ENCODE peak calls at places on chromosomes 13 and 19, in nine cellular contexts. One of them, this sample, is unnamed.

GRCh38 chr19:10269333-10270179 is 1.4 kb upstream of the ICAM1 start:
- DNase-seq in activated naive CD8-positive, alpha-beta T cell treated with anti-CD3 and anti-CD28 coated beads for 36 hours: peak; percentile 88
- DNase-seq in skeletal muscle cell: no peak
- DNase-seq in fibroblast of mammary gland: peak; percentile 64
- DNase-seq in stimulated activated CD4-positive, alpha-beta T cell treated with anti-CD3 and anti-CD28 coated beads, Interleukin-15, amount 100 ng/mL, for 24 hours: peak; percentile 92
- DNase-seq in germinal center: peak; percentile 80
- DNase-seq in stimulated activated naive CD4-positive, alpha-beta T cell treated with Interleukin-2 at 50 U/mL for 16 hours: peak; percentile 80
- DNase-seq in anterior cingulate cortex: peak; percentile 5
- DNase-seq in stimulated activated CD8-positive, alpha-beta memory T cell treated with anti-CD3 and anti-CD28 coated beads, Interleukin-4, amount 100 ng/mL, for 1 hour: peak; percentile 82
- DNase-seq in this sample: peak; percentile 94

GRCh38 chr19:10625003-10625761 is at the start of gene SLC44A2:
- DNase-seq in stimulated activated CD8-positive, alpha-beta memory T cell treated with anti-CD3 and anti-CD28 coated beads, Interleukin-4, amount 100 ng/mL, for 1 hour: no peak
- DNase-seq in anterior cingulate cortex: peak; percentile 52
- DNase-seq in stimulated activated CD4-positive, alpha-beta T cell treated with anti-CD3 and anti-CD28 coated beads, Interleukin-15, amount 100 ng/mL, for 24 hours: no peak
- DNase-seq in germinal center: no peak
- DNase-seq in skeletal muscle cell: no peak
- DNase-seq in stimulated activated naive CD4-positive, alpha-beta T cell treated with Interleukin-2 at 50 U/mL for 16 hours: no peak
- DNase-seq in activated naive CD8-positive, alpha-beta T cell treated with anti-CD3 and anti-CD28 coated beads for 36 hours: no peak
- DNase-seq in fibroblast of mammary gland: peak; percentile 36
- DNase-seq in this sample: peak; percentile 87

GRCh38 chr19:18401580-18402112 is 4.2 kb upstream of the LRRC25 start:
- DNase-seq in skeletal muscle cell: peak; percentile 30
- DNase-seq in fibroblast of mammary gland: peak; percentile 71
- DNase-seq in stimulated activated CD8-positive, alpha-beta memory T cell treated with anti-CD3 and anti-CD28 coated beads, Interleukin-4, amount 100 ng/mL, for 1 hour: no peak
- DNase-seq in stimulated activated CD4-positive, alpha-beta T cell treated with anti-CD3 and anti-CD28 coated beads, Interleukin-15, amount 100 ng/mL, for 24 hours: no peak
- DNase-seq in germinal center: peak; percentile 74
- DNase-seq in anterior cingulate cortex: no peak
- DNase-seq in activated naive CD8-positive, alpha-beta T cell treated with anti-CD3 and anti-CD28 coated beads for 36 hours: no peak
- DNase-seq in stimulated activated naive CD4-positive, alpha-beta T cell treated with Interleukin-2 at 50 U/mL for 16 hours: no peak
- DNase-seq in this sample: peak; percentile 82

GRCh38 chr19:980133-980998 is 3.8 kb upstream of the WDR18 start:
- DNase-seq in stimulated activated CD4-positive, alpha-beta T cell treated with anti-CD3 and anti-CD28 coated beads, Interleukin-15, amount 100 ng/mL, for 24 hours: no peak
- DNase-seq in stimulated activated CD8-positive, alpha-beta memory T cell treated with anti-CD3 and anti-CD28 coated beads, Interleukin-4, amount 100 ng/mL, for 1 hour: no peak
- DNase-seq in fibroblast of mammary gland: peak; percentile 24
- DNase-seq in stimulated activated naive CD4-positive, alpha-beta T cell treated with Interleukin-2 at 50 U/mL for 16 hours: no peak
- DNase-seq in anterior cingulate cortex: no peak
- DNase-seq in germinal center: no peak
- DNase-seq in activated naive CD8-positive, alpha-beta T cell treated with anti-CD3 and anti-CD28 coated beads for 36 hours: no peak
- DNase-seq in skeletal muscle cell: no peak
- DNase-seq in this sample: no peak

GRCh38 chr19:35710784-35711723 is 6.7 kb downstream of the ZBTB32 start:
- DNase-seq in stimulated activated CD8-positive, alpha-beta memory T cell treated with anti-CD3 and anti-CD28 coated beads, Interleukin-4, amount 100 ng/mL, for 1 hour: no peak
- DNase-seq in fibroblast of mammary gland: peak; percentile 13
- DNase-seq in germinal center: peak; percentile 64
- DNase-seq in anterior cingulate cortex: no peak
- DNase-seq in activated naive CD8-positive, alpha-beta T cell treated with anti-CD3 and anti-CD28 coated beads for 36 hours: peak; percentile 84
- DNase-seq in stimulated activated CD4-positive, alpha-beta T cell treated with anti-CD3 and anti-CD28 coated beads, Interleukin-15, amount 100 ng/mL, for 24 hours: peak; percentile 83
- DNase-seq in stimulated activated naive CD4-positive, alpha-beta T cell treated with Interleukin-2 at 50 U/mL for 16 hours: peak; percentile 59
- DNase-seq in skeletal muscle cell: no peak
- DNase-seq in this sample: no peak

GRCh38 chr19:50486823-50487515 is 10.3 kb upstream of the GARIN5A start:
- DNase-seq in anterior cingulate cortex: no peak
- DNase-seq in fibroblast of mammary gland: peak; percentile 65
- DNase-seq in activated naive CD8-positive, alpha-beta T cell treated with anti-CD3 and anti-CD28 coated beads for 36 hours: peak; percentile 57
- DNase-seq in stimulated activated naive CD4-positive, alpha-beta T cell treated with Interleukin-2 at 50 U/mL for 16 hours: peak; percentile 14
- DNase-seq in skeletal muscle cell: no peak
- DNase-seq in stimulated activated CD4-positive, alpha-beta T cell treated with anti-CD3 and anti-CD28 coated beads, Interleukin-15, amount 100 ng/mL, for 24 hours: peak; percentile 77
- DNase-seq in germinal center: no peak
- DNase-seq in stimulated activated CD8-positive, alpha-beta memory T cell treated with anti-CD3 and anti-CD28 coated beads, Interleukin-4, amount 100 ng/mL, for 1 hour: no peak
- DNase-seq in this sample: peak; percentile 56

GRCh38 chr13:109725297-109725696 is 61.1 kb downstream of the IRS2 start:
- DNase-seq in stimulated activated CD8-positive, alpha-beta memory T cell treated with anti-CD3 and anti-CD28 coated beads, Interleukin-4, amount 100 ng/mL, for 1 hour: no peak
- DNase-seq in fibroblast of mammary gland: no peak
- DNase-seq in stimulated activated naive CD4-positive, alpha-beta T cell treated with Interleukin-2 at 50 U/mL for 16 hours: no peak
- DNase-seq in stimulated activated CD4-positive, alpha-beta T cell treated with anti-CD3 and anti-CD28 coated beads, Interleukin-15, amount 100 ng/mL, for 24 hours: no peak
- DNase-seq in anterior cingulate cortex: no peak
- DNase-seq in activated naive CD8-positive, alpha-beta T cell treated with anti-CD3 and anti-CD28 coated beads for 36 hours: no peak
- DNase-seq in skeletal muscle cell: no peak
- DNase-seq in germinal center: no peak
- DNase-seq in this sample: no peak

GRCh38 chr13:30339721-30340366 is 32.5 kb upstream of the KATNAL1 start:
- DNase-seq in stimulated activated CD4-positive, alpha-beta T cell treated with anti-CD3 and anti-CD28 coated beads, Interleukin-15, amount 100 ng/mL, for 24 hours: no peak
- DNase-seq in anterior cingulate cortex: no peak
- DNase-seq in fibroblast of mammary gland: peak; percentile 55
- DNase-seq in activated naive CD8-positive, alpha-beta T cell treated with anti-CD3 and anti-CD28 coated beads for 36 hours: no peak
- DNase-seq in germinal center: no peak
- DNase-seq in stimulated activated CD8-positive, alpha-beta memory T cell treated with anti-CD3 and anti-CD28 coated beads, Interleukin-4, amount 100 ng/mL, for 1 hour: no peak
- DNase-seq in skeletal muscle cell: no peak
- DNase-seq in stimulated activated naive CD4-positive, alpha-beta T cell treated with Interleukin-2 at 50 U/mL for 16 hours: no peak
- DNase-seq in this sample: no peak

GRCh38 chr19:52963229-52963760 is 614 bp upstream of the ZNF816 start:
- DNase-seq in germinal center: peak; percentile 10
- DNase-seq in activated naive CD8-positive, alpha-beta T cell treated with anti-CD3 and anti-CD28 coated beads for 36 hours: peak; percentile 8
- DNase-seq in stimulated activated CD4-positive, alpha-beta T cell treated with anti-CD3 and anti-CD28 coated beads, Interleukin-15, amount 100 ng/mL, for 24 hours: peak; percentile 18
- DNase-seq in stimulated activated CD8-positive, alpha-beta memory T cell treated with anti-CD3 and anti-CD28 coated beads, Interleukin-4, amount 100 ng/mL, for 1 hour: no peak
- DNase-seq in anterior cingulate cortex: no peak
- DNase-seq in fibroblast of mammary gland: no peak
- DNase-seq in skeletal muscle cell: no peak
- DNase-seq in stimulated activated naive CD4-positive, alpha-beta T cell treated with Interleukin-2 at 50 U/mL for 16 hours: no peak
- DNase-seq in this sample: no peak

GRCh38 chr13:40622246-40622645 is 44.2 kb downstream of the FOXO1 start:
- DNase-seq in stimulated activated naive CD4-positive, alpha-beta T cell treated with Interleukin-2 at 50 U/mL for 16 hours: no peak
- DNase-seq in anterior cingulate cortex: no peak
- DNase-seq in skeletal muscle cell: no peak
- DNase-seq in fibroblast of mammary gland: no peak
- DNase-seq in stimulated activated CD4-positive, alpha-beta T cell treated with anti-CD3 and anti-CD28 coated beads, Interleukin-15, amount 100 ng/mL, for 24 hours: no peak
- DNase-seq in germinal center: no peak
- DNase-seq in stimulated activated CD8-positive, alpha-beta memory T cell treated with anti-CD3 and anti-CD28 coated beads, Interleukin-4, amount 100 ng/mL, for 1 hour: no peak
- DNase-seq in activated naive CD8-positive, alpha-beta T cell treated with anti-CD3 and anti-CD28 coated beads for 36 hours: no peak
- DNase-seq in this sample: no peak

GRCh38 chr19:42285546-42285945 is 16.4 kb upstream of the PRR19 start:
- DNase-seq in stimulated activated CD4-positive, alpha-beta T cell treated with anti-CD3 and anti-CD28 coated beads, Interleukin-15, amount 100 ng/mL, for 24 hours: no peak
- DNase-seq in stimulated activated naive CD4-positive, alpha-beta T cell treated with Interleukin-2 at 50 U/mL for 16 hours: no peak
- DNase-seq in germinal center: peak; percentile 62
- DNase-seq in anterior cingulate cortex: no peak
- DNase-seq in fibroblast of mammary gland: no peak
- DNase-seq in stimulated activated CD8-positive, alpha-beta memory T cell treated with anti-CD3 and anti-CD28 coated beads, Interleukin-4, amount 100 ng/mL, for 1 hour: no peak
- DNase-seq in skeletal muscle cell: no peak
- DNase-seq in activated naive CD8-positive, alpha-beta T cell treated with anti-CD3 and anti-CD28 coated beads for 36 hours: no peak
- DNase-seq in this sample: no peak

GRCh38 chr19:51737924-51738323 is 13.8 kb downstream of the FPR1 start:
- DNase-seq in germinal center: no peak
- DNase-seq in stimulated activated naive CD4-positive, alpha-beta T cell treated with Interleukin-2 at 50 U/mL for 16 hours: no peak
- DNase-seq in skeletal muscle cell: no peak
- DNase-seq in stimulated activated CD8-positive, alpha-beta memory T cell treated with anti-CD3 and anti-CD28 coated beads, Interleukin-4, amount 100 ng/mL, for 1 hour: no peak
- DNase-seq in activated naive CD8-positive, alpha-beta T cell treated with anti-CD3 and anti-CD28 coated beads for 36 hours: no peak
- DNase-seq in stimulated activated CD4-positive, alpha-beta T cell treated with anti-CD3 and anti-CD28 coated beads, Interleukin-15, amount 100 ng/mL, for 24 hours: no peak
- DNase-seq in fibroblast of mammary gland: no peak
- DNase-seq in anterior cingulate cortex: no peak
- DNase-seq in this sample: no peak

GRCh38 chr19:2474232-2475017 is 1.5 kb upstream of the GADD45B start:
- DNase-seq in activated naive CD8-positive, alpha-beta T cell treated with anti-CD3 and anti-CD28 coated beads for 36 hours: peak; percentile 98
- DNase-seq in stimulated activated naive CD4-positive, alpha-beta T cell treated with Interleukin-2 at 50 U/mL for 16 hours: peak; percentile 91
- DNase-seq in skeletal muscle cell: peak; percentile 83
- DNase-seq in anterior cingulate cortex: peak; percentile 56
- DNase-seq in fibroblast of mammary gland: peak; percentile 86
- DNase-seq in germinal center: peak; percentile 88
- DNase-seq in stimulated activated CD8-positive, alpha-beta memory T cell treated with anti-CD3 and anti-CD28 coated beads, Interleukin-4, amount 100 ng/mL, for 1 hour: peak; percentile 79
- DNase-seq in stimulated activated CD4-positive, alpha-beta T cell treated with anti-CD3 and anti-CD28 coated beads, Interleukin-15, amount 100 ng/mL, for 24 hours: peak; percentile 93
- DNase-seq in this sample: peak; percentile 93

GRCh38 chr19:1624458-1624857 is 19.2 kb upstream of the UQCR11 start:
- DNase-seq in activated naive CD8-positive, alpha-beta T cell treated with anti-CD3 and anti-CD28 coated beads for 36 hours: peak; percentile 57
- DNase-seq in skeletal muscle cell: peak; percentile 12
- DNase-seq in fibroblast of mammary gland: peak; percentile 66
- DNase-seq in anterior cingulate cortex: no peak
- DNase-seq in stimulated activated naive CD4-positive, alpha-beta T cell treated with Interleukin-2 at 50 U/mL for 16 hours: peak; percentile 25
- DNase-seq in germinal center: peak; percentile 56
- DNase-seq in stimulated activated CD4-positive, alpha-beta T cell treated with anti-CD3 and anti-CD28 coated beads, Interleukin-15, amount 100 ng/mL, for 24 hours: peak; percentile 69
- DNase-seq in stimulated activated CD8-positive, alpha-beta memory T cell treated with anti-CD3 and anti-CD28 coated beads, Interleukin-4, amount 100 ng/mL, for 1 hour: no peak
- DNase-seq in this sample: peak; percentile 64

GRCh38 chr19:31448221-31448657 is 99.0 kb upstream of the TSHZ3 start:
- DNase-seq in germinal center: no peak
- DNase-seq in stimulated activated CD8-positive, alpha-beta memory T cell treated with anti-CD3 and anti-CD28 coated beads, Interleukin-4, amount 100 ng/mL, for 1 hour: no peak
- DNase-seq in anterior cingulate cortex: no peak
- DNase-seq in stimulated activated CD4-positive, alpha-beta T cell treated with anti-CD3 and anti-CD28 coated beads, Interleukin-15, amount 100 ng/mL, for 24 hours: no peak
- DNase-seq in activated naive CD8-positive, alpha-beta T cell treated with anti-CD3 and anti-CD28 coated beads for 36 hours: no peak
- DNase-seq in fibroblast of mammary gland: peak; percentile 91
- DNase-seq in stimulated activated naive CD4-positive, alpha-beta T cell treated with Interleukin-2 at 50 U/mL for 16 hours: no peak
- DNase-seq in skeletal muscle cell: peak; percentile 72
- DNase-seq in this sample: peak; percentile 86

GRCh38 chr13:50390503-50391248 is 375.4 kb downstream of the KCNRG start:
- DNase-seq in stimulated activated naive CD4-positive, alpha-beta T cell treated with Interleukin-2 at 50 U/mL for 16 hours: no peak
- DNase-seq in germinal center: no peak
- DNase-seq in skeletal muscle cell: no peak
- DNase-seq in anterior cingulate cortex: no peak
- DNase-seq in stimulated activated CD4-positive, alpha-beta T cell treated with anti-CD3 and anti-CD28 coated beads, Interleukin-15, amount 100 ng/mL, for 24 hours: no peak
- DNase-seq in stimulated activated CD8-positive, alpha-beta memory T cell treated with anti-CD3 and anti-CD28 coated beads, Interleukin-4, amount 100 ng/mL, for 1 hour: no peak
- DNase-seq in fibroblast of mammary gland: no peak
- DNase-seq in activated naive CD8-positive, alpha-beta T cell treated with anti-CD3 and anti-CD28 coated beads for 36 hours: no peak
- DNase-seq in this sample: no peak

GRCh38 chr19:33448159-33448516 is 73.5 kb downstream of the PEPD start:
- DNase-seq in stimulated activated naive CD4-positive, alpha-beta T cell treated with Interleukin-2 at 50 U/mL for 16 hours: no peak
- DNase-seq in stimulated activated CD8-positive, alpha-beta memory T cell treated with anti-CD3 and anti-CD28 coated beads, Interleukin-4, amount 100 ng/mL, for 1 hour: no peak
- DNase-seq in skeletal muscle cell: no peak
- DNase-seq in fibroblast of mammary gland: no peak
- DNase-seq in activated naive CD8-positive, alpha-beta T cell treated with anti-CD3 and anti-CD28 coated beads for 36 hours: no peak
- DNase-seq in germinal center: no peak
- DNase-seq in anterior cingulate cortex: no peak
- DNase-seq in stimulated activated CD4-positive, alpha-beta T cell treated with anti-CD3 and anti-CD28 coated beads, Interleukin-15, amount 100 ng/mL, for 24 hours: no peak
- DNase-seq in this sample: peak; percentile 17

GRCh38 chr19:3369337-3370213 is 3.2 kb downstream of the NFIC start:
- DNase-seq in fibroblast of mammary gland: peak; percentile 76
- DNase-seq in stimulated activated naive CD4-positive, alpha-beta T cell treated with Interleukin-2 at 50 U/mL for 16 hours: no peak
- DNase-seq in stimulated activated CD4-positive, alpha-beta T cell treated with anti-CD3 and anti-CD28 coated beads, Interleukin-15, amount 100 ng/mL, for 24 hours: peak; percentile 19
- DNase-seq in skeletal muscle cell: no peak
- DNase-seq in stimulated activated CD8-positive, alpha-beta memory T cell treated with anti-CD3 and anti-CD28 coated beads, Interleukin-4, amount 100 ng/mL, for 1 hour: no peak
- DNase-seq in anterior cingulate cortex: no peak
- DNase-seq in germinal center: no peak
- DNase-seq in activated naive CD8-positive, alpha-beta T cell treated with anti-CD3 and anti-CD28 coated beads for 36 hours: no peak
- DNase-seq in this sample: peak; percentile 80

GRCh38 chr19:41887711-41888382 is 4.9 kb downstream of the ARHGEF1 start:
- DNase-seq in stimulated activated CD4-positive, alpha-beta T cell treated with anti-CD3 and anti-CD28 coated beads, Interleukin-15, amount 100 ng/mL, for 24 hours: peak; percentile 92
- DNase-seq in activated naive CD8-positive, alpha-beta T cell treated with anti-CD3 and anti-CD28 coated beads for 36 hours: peak; percentile 92
- DNase-seq in skeletal muscle cell: no peak
- DNase-seq in stimulated activated CD8-positive, alpha-beta memory T cell treated with anti-CD3 and anti-CD28 coated beads, Interleukin-4, amount 100 ng/mL, for 1 hour: peak; percentile 80
- DNase-seq in anterior cingulate cortex: no peak
- DNase-seq in germinal center: peak; percentile 57
- DNase-seq in fibroblast of mammary gland: peak; percentile 20
- DNase-seq in stimulated activated naive CD4-positive, alpha-beta T cell treated with Interleukin-2 at 50 U/mL for 16 hours: peak; percentile 89
- DNase-seq in this sample: no peak

GRCh38 chr13:99766641-99767045 is 204.9 kb downstream of the ZIC5 start:
- DNase-seq in activated naive CD8-positive, alpha-beta T cell treated with anti-CD3 and anti-CD28 coated beads for 36 hours: no peak
- DNase-seq in fibroblast of mammary gland: no peak
- DNase-seq in stimulated activated CD4-positive, alpha-beta T cell treated with anti-CD3 and anti-CD28 coated beads, Interleukin-15, amount 100 ng/mL, for 24 hours: no peak
- DNase-seq in anterior cingulate cortex: no peak
- DNase-seq in stimulated activated CD8-positive, alpha-beta memory T cell treated with anti-CD3 and anti-CD28 coated beads, Interleukin-4, amount 100 ng/mL, for 1 hour: no peak
- DNase-seq in stimulated activated naive CD4-positive, alpha-beta T cell treated with Interleukin-2 at 50 U/mL for 16 hours: no peak
- DNase-seq in skeletal muscle cell: no peak
- DNase-seq in germinal center: no peak
- DNase-seq in this sample: no peak

GRCh38 chr13:45807520-45808099 is 43.9 kb downstream of the SIAH3 start:
- DNase-seq in skeletal muscle cell: peak; percentile 15
- DNase-seq in fibroblast of mammary gland: peak; percentile 60
- DNase-seq in anterior cingulate cortex: no peak
- DNase-seq in activated naive CD8-positive, alpha-beta T cell treated with anti-CD3 and anti-CD28 coated beads for 36 hours: peak; percentile 2
- DNase-seq in stimulated activated CD4-positive, alpha-beta T cell treated with anti-CD3 and anti-CD28 coated beads, Interleukin-15, amount 100 ng/mL, for 24 hours: no peak
- DNase-seq in stimulated activated naive CD4-positive, alpha-beta T cell treated with Interleukin-2 at 50 U/mL for 16 hours: no peak
- DNase-seq in stimulated activated CD8-positive, alpha-beta memory T cell treated with anti-CD3 and anti-CD28 coated beads, Interleukin-4, amount 100 ng/mL, for 1 hour: no peak
- DNase-seq in germinal center: no peak
- DNase-seq in this sample: no peak

GRCh38 chr13:30212256-30212655 is 95.1 kb downstream of the KATNAL1 start:
- DNase-seq in fibroblast of mammary gland: no peak
- DNase-seq in germinal center: no peak
- DNase-seq in anterior cingulate cortex: no peak
- DNase-seq in skeletal muscle cell: no peak
- DNase-seq in stimulated activated naive CD4-positive, alpha-beta T cell treated with Interleukin-2 at 50 U/mL for 16 hours: no peak
- DNase-seq in stimulated activated CD4-positive, alpha-beta T cell treated with anti-CD3 and anti-CD28 coated beads, Interleukin-15, amount 100 ng/mL, for 24 hours: no peak
- DNase-seq in activated naive CD8-positive, alpha-beta T cell treated with anti-CD3 and anti-CD28 coated beads for 36 hours: no peak
- DNase-seq in stimulated activated CD8-positive, alpha-beta memory T cell treated with anti-CD3 and anti-CD28 coated beads, Interleukin-4, amount 100 ng/mL, for 1 hour: no peak
- DNase-seq in this sample: no peak

GRCh38 chr19:35899547-35900214 is 659 bp downstream of the NFKBID start:
- DNase-seq in stimulated activated CD8-positive, alpha-beta memory T cell treated with anti-CD3 and anti-CD28 coated beads, Interleukin-4, amount 100 ng/mL, for 1 hour: peak; percentile 75
- DNase-seq in fibroblast of mammary gland: peak; percentile 78
- DNase-seq in stimulated activated naive CD4-positive, alpha-beta T cell treated with Interleukin-2 at 50 U/mL for 16 hours: peak; percentile 89
- DNase-seq in germinal center: peak; percentile 92
- DNase-seq in stimulated activated CD4-positive, alpha-beta T cell treated with anti-CD3 and anti-CD28 coated beads, Interleukin-15, amount 100 ng/mL, for 24 hours: peak; percentile 93
- DNase-seq in activated naive CD8-positive, alpha-beta T cell treated with anti-CD3 and anti-CD28 coated beads for 36 hours: peak; percentile 89
- DNase-seq in anterior cingulate cortex: peak; percentile 67
- DNase-seq in skeletal muscle cell: peak; percentile 36
- DNase-seq in this sample: peak; percentile 90

GRCh38 chr13:110546389-110546788 is 15.1 kb downstream of the RAB20 start:
- DNase-seq in stimulated activated CD4-positive, alpha-beta T cell treated with anti-CD3 and anti-CD28 coated beads, Interleukin-15, amount 100 ng/mL, for 24 hours: no peak
- DNase-seq in skeletal muscle cell: no peak
- DNase-seq in germinal center: no peak
- DNase-seq in stimulated activated CD8-positive, alpha-beta memory T cell treated with anti-CD3 and anti-CD28 coated beads, Interleukin-4, amount 100 ng/mL, for 1 hour: no peak
- DNase-seq in fibroblast of mammary gland: no peak
- DNase-seq in stimulated activated naive CD4-positive, alpha-beta T cell treated with Interleukin-2 at 50 U/mL for 16 hours: no peak
- DNase-seq in anterior cingulate cortex: no peak
- DNase-seq in activated naive CD8-positive, alpha-beta T cell treated with anti-CD3 and anti-CD28 coated beads for 36 hours: no peak
- DNase-seq in this sample: no peak

GRCh38 chr19:17138937-17139598 is 63.5 kb downstream of the MYO9B start:
- DNase-seq in skeletal muscle cell: no peak
- DNase-seq in activated naive CD8-positive, alpha-beta T cell treated with anti-CD3 and anti-CD28 coated beads for 36 hours: no peak
- DNase-seq in stimulated activated naive CD4-positive, alpha-beta T cell treated with Interleukin-2 at 50 U/mL for 16 hours: no peak
- DNase-seq in germinal center: no peak
- DNase-seq in fibroblast of mammary gland: no peak
- DNase-seq in anterior cingulate cortex: no peak
- DNase-seq in stimulated activated CD4-positive, alpha-beta T cell treated with anti-CD3 and anti-CD28 coated beads, Interleukin-15, amount 100 ng/mL, for 24 hours: no peak
- DNase-seq in stimulated activated CD8-positive, alpha-beta memory T cell treated with anti-CD3 and anti-CD28 coated beads, Interleukin-4, amount 100 ng/mL, for 1 hour: no peak
- DNase-seq in this sample: peak; percentile 79

GRCh38 chr13:101415358-101416174 is 742 bp downstream of the NALCN start:
- DNase-seq in skeletal muscle cell: no peak
- DNase-seq in anterior cingulate cortex: no peak
- DNase-seq in stimulated activated naive CD4-positive, alpha-beta T cell treated with Interleukin-2 at 50 U/mL for 16 hours: no peak
- DNase-seq in fibroblast of mammary gland: no peak
- DNase-seq in stimulated activated CD4-positive, alpha-beta T cell treated with anti-CD3 and anti-CD28 coated beads, Interleukin-15, amount 100 ng/mL, for 24 hours: no peak
- DNase-seq in germinal center: no peak
- DNase-seq in activated naive CD8-positive, alpha-beta T cell treated with anti-CD3 and anti-CD28 coated beads for 36 hours: no peak
- DNase-seq in stimulated activated CD8-positive, alpha-beta memory T cell treated with anti-CD3 and anti-CD28 coated beads, Interleukin-4, amount 100 ng/mL, for 1 hour: no peak
- DNase-seq in this sample: no peak

GRCh38 chr13:106573855-106574254 is 5.9 kb upstream of the ARGLU1 start:
- DNase-seq in anterior cingulate cortex: no peak
- DNase-seq in skeletal muscle cell: no peak
- DNase-seq in germinal center: no peak
- DNase-seq in stimulated activated naive CD4-positive, alpha-beta T cell treated with Interleukin-2 at 50 U/mL for 16 hours: no peak
- DNase-seq in stimulated activated CD8-positive, alpha-beta memory T cell treated with anti-CD3 and anti-CD28 coated beads, Interleukin-4, amount 100 ng/mL, for 1 hour: no peak
- DNase-seq in stimulated activated CD4-positive, alpha-beta T cell treated with anti-CD3 and anti-CD28 coated beads, Interleukin-15, amount 100 ng/mL, for 24 hours: no peak
- DNase-seq in activated naive CD8-positive, alpha-beta T cell treated with anti-CD3 and anti-CD28 coated beads for 36 hours: no peak
- DNase-seq in fibroblast of mammary gland: peak; percentile 58
- DNase-seq in this sample: peak; percentile 64

GRCh38 chr19:6210721-6211600 is 68.8 kb downstream of the MLLT1 start:
- DNase-seq in stimulated activated CD8-positive, alpha-beta memory T cell treated with anti-CD3 and anti-CD28 coated beads, Interleukin-4, amount 100 ng/mL, for 1 hour: no peak
- DNase-seq in skeletal muscle cell: no peak
- DNase-seq in fibroblast of mammary gland: no peak
- DNase-seq in germinal center: no peak
- DNase-seq in anterior cingulate cortex: no peak
- DNase-seq in stimulated activated CD4-positive, alpha-beta T cell treated with anti-CD3 and anti-CD28 coated beads, Interleukin-15, amount 100 ng/mL, for 24 hours: no peak
- DNase-seq in activated naive CD8-positive, alpha-beta T cell treated with anti-CD3 and anti-CD28 coated beads for 36 hours: no peak
- DNase-seq in stimulated activated naive CD4-positive, alpha-beta T cell treated with Interleukin-2 at 50 U/mL for 16 hours: no peak
- DNase-seq in this sample: peak; percentile 37

This sample was measured in Right ventricle myocardium superior.